ENCODE peak calls at places on chromosome 13, in seven cellular contexts. One of them, this sample, is unnamed. For H3K4me1, the result is how much of the 10 kb centered on the place peaks cover.

GRCh38 chr13:44300895-44301638 is 72.6 kb upstream of the SERP2 start:
- DNase-seq in CD8-positive, alpha-beta T cell: no peak
- DNase-seq in tibial nerve: no peak
- DNase-seq in heart left ventricle: peak
- DNase-seq in thoracic aorta: no peak
- DNase-seq in vagina: peak
- DNase-seq in mammary epithelial cell: peak
- DNase-seq in this sample: peak

GRCh38 chr13:37515226-37515625 is 83.3 kb downstream of the POSTN start:
- DNase-seq in CD8-positive, alpha-beta T cell: no peak
- DNase-seq in tibial nerve: no peak
- DNase-seq in heart left ventricle: no peak
- DNase-seq in thoracic aorta: no peak
- DNase-seq in vagina: no peak
- DNase-seq in mammary epithelial cell: no peak
- DNase-seq in this sample: no peak

GRCh38 chr13:27625839-27626238 is 4.1 kb downstream of the POLR1D start:
- DNase-seq in CD8-positive, alpha-beta T cell: no peak
- DNase-seq in tibial nerve: no peak
- DNase-seq in heart left ventricle: no peak
- DNase-seq in thoracic aorta: no peak
- DNase-seq in vagina: no peak
- DNase-seq in mammary epithelial cell: no peak
- DNase-seq in this sample: no peak

GRCh38 chr13:94345374-94346195 is 133.9 kb downstream of the DCT start:
- DNase-seq in CD8-positive, alpha-beta T cell: no peak
- DNase-seq in tibial nerve: no peak
- DNase-seq in heart left ventricle: no peak
- DNase-seq in thoracic aorta: no peak
- DNase-seq in vagina: no peak
- DNase-seq in mammary epithelial cell: peak
- DNase-seq in this sample: peak

GRCh38 chr13:22336460-22336859 is 665.6 kb downstream of the FGF9 start:
- DNase-seq in CD8-positive, alpha-beta T cell: no peak
- DNase-seq in tibial nerve: no peak
- DNase-seq in heart left ventricle: no peak
- DNase-seq in thoracic aorta: no peak
- DNase-seq in vagina: no peak
- DNase-seq in mammary epithelial cell: no peak
- DNase-seq in this sample: no peak

GRCh38 chr13:48994731-48995130 is 19.0 kb downstream of the FNDC3A start:
- DNase-seq in CD8-positive, alpha-beta T cell: no peak
- DNase-seq in tibial nerve: no peak
- DNase-seq in heart left ventricle: no peak
- DNase-seq in thoracic aorta: no peak
- DNase-seq in vagina: no peak
- DNase-seq in mammary epithelial cell: peak
- DNase-seq in this sample: peak

GRCh38 chr13:95002968-95003813 is 290.8 kb upstream of the SOX21 start:
- DNase-seq in CD8-positive, alpha-beta T cell: no peak
- DNase-seq in tibial nerve: no peak
- DNase-seq in heart left ventricle: no peak
- DNase-seq in thoracic aorta: no peak
- DNase-seq in vagina: no peak
- DNase-seq in mammary epithelial cell: no peak
- DNase-seq in this sample: no peak

GRCh38 chr13:92807343-92807742 is 419.3 kb upstream of the GPC6 start:
- DNase-seq in CD8-positive, alpha-beta T cell: no peak
- DNase-seq in tibial nerve: no peak
- DNase-seq in heart left ventricle: no peak
- DNase-seq in thoracic aorta: no peak
- DNase-seq in vagina: no peak
- DNase-seq in mammary epithelial cell: no peak
- DNase-seq in this sample: no peak

GRCh38 chr13:106484755-106485193 is 50.7 kb downstream of the EFNB2 start:
- DNase-seq in CD8-positive, alpha-beta T cell: no peak
- DNase-seq in tibial nerve: no peak
- DNase-seq in heart left ventricle: peak
- DNase-seq in thoracic aorta: no peak
- DNase-seq in vagina: no peak
- DNase-seq in mammary epithelial cell: no peak
- DNase-seq in this sample: no peak

GRCh38 chr13:112839347-112840105 is 129.5 kb upstream of the MCF2L start:
- DNase-seq in CD8-positive, alpha-beta T cell: no peak
- DNase-seq in tibial nerve: no peak
- DNase-seq in heart left ventricle: no peak
- DNase-seq in thoracic aorta: no peak
- DNase-seq in vagina: no peak
- DNase-seq in mammary epithelial cell: no peak
- DNase-seq in this sample: peak

GRCh38 chr13:26590951-26591350 is 33.5 kb downstream of the WASF3 start:
- DNase-seq in CD8-positive, alpha-beta T cell: no peak
- DNase-seq in tibial nerve: no peak
- DNase-seq in heart left ventricle: no peak
- DNase-seq in thoracic aorta: no peak
- DNase-seq in vagina: no peak
- DNase-seq in mammary epithelial cell: no peak
- DNase-seq in this sample: no peak

GRCh38 chr13:76330756-76331155 is 555.4 kb downstream of the KCTD12 start:
- DNase-seq in CD8-positive, alpha-beta T cell: no peak
- DNase-seq in tibial nerve: no peak
- DNase-seq in heart left ventricle: no peak
- DNase-seq in thoracic aorta: no peak
- DNase-seq in vagina: no peak
- DNase-seq in mammary epithelial cell: no peak
- DNase-seq in this sample: no peak

GRCh38 chr13:109790951-109791605 is 4.7 kb upstream of the IRS2 start:
- DNase-seq in CD8-positive, alpha-beta T cell: peak
- DNase-seq in tibial nerve: peak
- DNase-seq in heart left ventricle: no peak
- DNase-seq in thoracic aorta: no peak
- DNase-seq in vagina: no peak
- DNase-seq in mammary epithelial cell: peak
- DNase-seq in this sample: no peak
- TF ChIP-seq CTCF in CD8-positive, alpha-beta T cell: peak
- TF ChIP-seq CTCF in tibial nerve: peak
- TF ChIP-seq CTCF in heart left ventricle: no peak
- TF ChIP-seq CTCF in thoracic aorta: no peak
- TF ChIP-seq CTCF in vagina: no peak
- TF ChIP-seq CTCF in mammary epithelial cell: no peak
- TF ChIP-seq CTCF in this sample: peak

DNA sequence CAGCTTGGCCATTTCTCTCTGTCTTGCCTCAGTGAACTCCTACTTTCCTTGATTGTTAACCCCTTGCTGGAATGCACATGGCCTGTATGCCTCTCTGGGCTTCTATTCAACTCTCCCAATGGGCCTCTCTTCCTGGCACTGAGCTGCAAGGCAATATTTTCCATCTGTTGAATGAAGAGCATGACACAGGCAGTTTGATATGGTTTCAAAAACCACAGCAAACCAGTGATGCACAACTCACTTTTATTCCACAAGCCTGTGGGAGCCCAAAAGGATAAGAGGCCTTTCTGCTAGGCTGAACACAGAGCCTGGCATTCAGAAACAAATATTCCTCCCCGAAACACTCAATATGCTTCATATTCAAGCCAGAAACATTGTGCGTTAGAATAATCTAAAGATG is 443.0 kb upstream of the SPRY2 start:
- DNase-seq in CD8-positive, alpha-beta T cell: no peak
- DNase-seq in tibial nerve: no peak
- DNase-seq in heart left ventricle: peak
- DNase-seq in thoracic aorta: no peak
- DNase-seq in vagina: no peak
- DNase-seq in mammary epithelial cell: no peak
- DNase-seq in this sample: no peak
- H3K4me1 ChIP-seq in CD8-positive, alpha-beta T cell: under half
- H3K4me1 ChIP-seq in tibial nerve: under half
- H3K4me1 ChIP-seq in heart left ventricle: under half
- H3K4me1 ChIP-seq in thoracic aorta: under half
- H3K4me1 ChIP-seq in vagina: under half
- H3K4me1 ChIP-seq in mammary epithelial cell: under half
- H3K4me1 ChIP-seq in this sample: under half

GRCh38 chr13:59681630-59682311 is 482.0 kb downstream of the DIAPH3 start:
- DNase-seq in CD8-positive, alpha-beta T cell: no peak
- DNase-seq in tibial nerve: no peak
- DNase-seq in heart left ventricle: no peak
- DNase-seq in thoracic aorta: no peak
- DNase-seq in vagina: no peak
- DNase-seq in mammary epithelial cell: no peak
- DNase-seq in this sample: no peak

GRCh38 chr13:59679239-59679638 is 484.5 kb downstream of the DIAPH3 start:
- DNase-seq in CD8-positive, alpha-beta T cell: no peak
- DNase-seq in tibial nerve: no peak
- DNase-seq in heart left ventricle: no peak
- DNase-seq in thoracic aorta: no peak
- DNase-seq in vagina: no peak
- DNase-seq in mammary epithelial cell: no peak
- DNase-seq in this sample: no peak

GRCh38 chr13:59677430-59677829 is 486.3 kb downstream of the DIAPH3 start:
- DNase-seq in CD8-positive, alpha-beta T cell: no peak
- DNase-seq in tibial nerve: no peak
- DNase-seq in heart left ventricle: no peak
- DNase-seq in thoracic aorta: no peak
- DNase-seq in vagina: no peak
- DNase-seq in mammary epithelial cell: no peak
- DNase-seq in this sample: no peak

GRCh38 chr13:59677966-59678814 is 485.5 kb downstream of the DIAPH3 start:
- DNase-seq in CD8-positive, alpha-beta T cell: no peak
- DNase-seq in tibial nerve: peak
- DNase-seq in heart left ventricle: peak
- DNase-seq in thoracic aorta: no peak
- DNase-seq in vagina: no peak
- DNase-seq in mammary epithelial cell: peak
- DNase-seq in this sample: peak

GRCh38 chr13:59680429-59681024 is 483.2 kb downstream of the DIAPH3 start:
- DNase-seq in CD8-positive, alpha-beta T cell: no peak
- DNase-seq in tibial nerve: no peak
- DNase-seq in heart left ventricle: no peak
- DNase-seq in thoracic aorta: no peak
- DNase-seq in vagina: no peak
- DNase-seq in mammary epithelial cell: peak
- DNase-seq in this sample: peak
- TF ChIP-seq CTCF in CD8-positive, alpha-beta T cell: peak
- TF ChIP-seq CTCF in tibial nerve: peak
- TF ChIP-seq CTCF in heart left ventricle: peak
- TF ChIP-seq CTCF in thoracic aorta: peak
- TF ChIP-seq CTCF in vagina: peak
- TF ChIP-seq CTCF in mammary epithelial cell: peak
- TF ChIP-seq CTCF in this sample: peak

DNA sequence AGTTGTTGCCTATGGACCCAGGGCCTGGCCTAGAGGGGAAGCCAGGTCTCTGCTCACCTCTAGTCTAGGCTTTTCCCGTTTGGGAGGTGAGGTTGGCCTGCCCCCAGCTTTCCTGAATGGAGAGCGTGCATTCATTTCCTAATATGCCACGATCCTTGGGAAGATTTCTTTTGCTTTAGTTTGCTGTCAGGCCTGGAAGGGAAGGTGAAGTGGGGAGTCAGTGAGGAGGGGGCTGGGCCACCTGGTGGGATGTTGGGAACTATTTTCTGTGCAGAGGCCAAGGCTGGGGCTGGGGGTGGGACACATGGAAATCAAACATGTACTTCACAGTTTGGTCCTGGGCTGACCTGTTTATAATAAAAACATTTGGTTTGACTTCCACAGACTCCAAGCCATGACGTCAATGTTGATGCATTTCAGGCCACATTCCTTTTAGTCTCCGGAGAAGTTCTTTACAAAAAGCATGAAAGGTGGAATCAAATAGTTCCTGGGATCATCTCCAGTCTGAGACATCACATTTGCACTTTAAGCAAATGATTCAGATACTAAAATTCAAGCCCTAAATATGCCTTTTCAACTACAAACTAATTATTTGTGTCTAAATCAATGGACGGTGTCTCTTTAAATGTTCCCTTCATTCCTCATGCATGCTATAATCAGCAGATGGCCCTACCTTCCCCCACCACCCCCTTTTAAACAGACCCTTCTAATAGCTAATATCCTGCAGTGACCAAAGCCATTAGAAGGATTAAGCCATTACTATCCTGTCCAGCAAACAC is 41.5 kb upstream of the MEDAG start:
- DNase-seq in CD8-positive, alpha-beta T cell: no peak
- DNase-seq in tibial nerve: no peak
- DNase-seq in heart left ventricle: no peak
- DNase-seq in thoracic aorta: no peak
- DNase-seq in vagina: no peak
- DNase-seq in mammary epithelial cell: peak
- DNase-seq in this sample: peak
- H3K4me1 ChIP-seq in CD8-positive, alpha-beta T cell: under half
- H3K4me1 ChIP-seq in tibial nerve: under half
- H3K4me1 ChIP-seq in heart left ventricle: under half
- H3K4me1 ChIP-seq in thoracic aorta: under half
- H3K4me1 ChIP-seq in vagina: under half
- H3K4me1 ChIP-seq in mammary epithelial cell: under half
- H3K4me1 ChIP-seq in this sample: under half

GRCh38 chr13:25267715-25268114 is 19.6 kb downstream of the MTMR6 start:
- DNase-seq in CD8-positive, alpha-beta T cell: no peak
- DNase-seq in tibial nerve: no peak
- DNase-seq in heart left ventricle: no peak
- DNase-seq in thoracic aorta: no peak
- DNase-seq in vagina: no peak
- DNase-seq in mammary epithelial cell: no peak
- DNase-seq in this sample: no peak
- TF ChIP-seq CTCF in CD8-positive, alpha-beta T cell: no peak
- TF ChIP-seq CTCF in tibial nerve: no peak
- TF ChIP-seq CTCF in heart left ventricle: no peak
- TF ChIP-seq CTCF in thoracic aorta: no peak
- TF ChIP-seq CTCF in vagina: no peak
- TF ChIP-seq CTCF in mammary epithelial cell: no peak
- TF ChIP-seq CTCF in this sample: peak

DNA sequence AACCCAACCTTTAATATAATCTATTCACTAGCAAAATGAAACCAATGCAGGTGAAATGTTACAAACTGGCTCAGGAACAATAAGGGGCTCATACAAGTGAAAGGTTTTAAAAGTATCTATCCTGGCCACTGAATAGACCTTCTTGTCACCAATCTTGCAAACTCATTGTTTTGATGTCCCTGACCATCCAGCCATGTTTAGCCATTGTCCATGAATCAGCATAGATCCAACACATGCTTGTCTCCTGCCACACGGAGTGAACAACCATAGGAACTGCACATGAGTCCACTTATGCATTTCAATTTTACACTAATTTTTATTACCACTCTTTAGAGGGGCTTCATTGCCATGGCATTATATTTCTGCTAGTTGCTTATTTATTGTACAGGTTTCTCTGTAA is 331.4 kb downstream of the GPC5 start:
- DNase-seq in CD8-positive, alpha-beta T cell: no peak
- DNase-seq in tibial nerve: no peak
- DNase-seq in heart left ventricle: no peak
- DNase-seq in thoracic aorta: no peak
- DNase-seq in vagina: no peak
- DNase-seq in mammary epithelial cell: no peak
- DNase-seq in this sample: no peak
- H3K4me1 ChIP-seq in CD8-positive, alpha-beta T cell: under half
- H3K4me1 ChIP-seq in tibial nerve: under half
- H3K4me1 ChIP-seq in heart left ventricle: under half
- H3K4me1 ChIP-seq in thoracic aorta: under half
- H3K4me1 ChIP-seq in vagina: under half
- H3K4me1 ChIP-seq in mammary epithelial cell: under half
- H3K4me1 ChIP-seq in this sample: under half

This sample was measured in foreskin keratinocyte.